ENCODE peak calls at places on chromosomes 6 and 20, in seven cellular contexts. N, C, M, I, P, F and Z are unnamed samples.

GRCh38 chr20:36821964-36822437 is 48.4 kb upstream of the DSN1 start:
- DNase-seq in N (no peak), C (no peak), M (no peak), I (no peak), P (no peak), F (no peak), Z (no peak)

GRCh38 chr6:89508755-89509563 is 76.0 kb downstream of the ANKRD6 start:
- DNase-seq in N (no peak), C (peak; percentile 54), M (no peak), I (no peak), P (no peak), F (no peak), Z (no peak)

GRCh38 chr6:14707971-14708465 is 537.9 kb upstream of the JARID2 start:
- DNase-seq in N (no peak), C (no peak), M (no peak), I (no peak), P (no peak), F (no peak), Z (no peak)

GRCh38 chr6:13331516-13332348 is 3.4 kb upstream of the TBC1D7 start:
- DNase-seq in N (no peak), C (no peak), M (no peak), I (no peak), P (peak; percentile 25), F (peak; percentile 26), Z (peak; percentile 32)

GRCh38 chr6:3759656-3760245 is 8.2 kb upstream of the PXDC1 start:
- DNase-seq in N (no peak), C (no peak), M (no peak), I (no peak), P (no peak), F (no peak), Z (no peak)

GRCh38 chr6:145752638-145753037 is 17.3 kb upstream of the EPM2A start:
- DNase-seq in N (no peak), C (no peak), M (no peak), I (no peak), P (no peak), F (no peak), Z (no peak)

GRCh38 chr20:63330084-63330760 is 30.9 kb downstream of the CHRNA4 start:
- DNase-seq in N (no peak), C (no peak), M (no peak), I (peak; percentile 39), P (no peak), F (no peak), Z (no peak)

GRCh38 chr6:119620846-119621570 is 271.4 kb upstream of the MAN1A1 start:
- DNase-seq in N (no peak), C (no peak), M (no peak), I (no peak), P (no peak), F (no peak), Z (no peak)

GRCh38 chr6:42199106-42199981 is 4.6 kb upstream of the GUCA1B start:
- DNase-seq in N (no peak), C (no peak), M (no peak), I (no peak), P (no peak), F (no peak), Z (no peak)

GRCh38 chr6:105849741-105850140 is 236.4 kb upstream of the PRDM1 start:
- DNase-seq in N (no peak), C (no peak), M (no peak), I (no peak), P (no peak), F (no peak), Z (no peak)

GRCh38 chr6:159131709-159132108 is 37.5 kb upstream of the FNDC1 start:
- DNase-seq in N (no peak), C (no peak), M (no peak), I (no peak), P (no peak), F (no peak), Z (no peak)

GRCh38 chr6:104909140-104909525 is 47.8 kb upstream of the LIN28B start:
- DNase-seq in N (no peak), C (no peak), M (no peak), I (no peak), P (no peak), F (no peak), Z (no peak)

GRCh38 chr6:35496851-35497570 is at the start of gene TEAD3:
- DNase-seq in N (peak; percentile 41), C (peak; percentile 82), M (peak; percentile 41), I (peak; percentile 78), P (peak; percentile 100), F (no peak), Z (peak; percentile 62)

GRCh38 chr6:101454106-101454676 is 60.7 kb downstream of the GRIK2 start:
- DNase-seq in N (no peak), C (no peak), M (no peak), I (no peak), P (no peak), F (no peak), Z (no peak)